ENCODE peak calls at places on chromosomes 12 and 14, in ten cellular contexts. C is endothelial cell; B is BJ; H is colonic mucosa; D is CD8-positive, alpha-beta T cell; Z is epithelial cell of esophagus; G is body of pancreas; U is WTC11; E is glutamatergic neuron; V is AG10803. Q is an unnamed sample.

GRCh38 chr12:2319747-2320146 is 267.0 kb downstream of the CACNA1C start:
- DNase-seq in Z (no peak), V (peak), D (no peak), C (no peak), B (no peak), G (no peak), E (no peak), U (no peak), H (no peak), Q (peak)

GRCh38 chr12:46549527-46550265 is 177.1 kb upstream of the SLC38A2 start:
- DNase-seq in V (peak), D (no peak), B (no peak), U (no peak), Z (peak), E (no peak), H (no peak), G (no peak), C (no peak), Q (peak)

GRCh38 chr12:101459642-101460346 is 15.3 kb upstream of the SPIC start:
- DNase-seq in V (peak), D (no peak), U (no peak), B (peak), Z (peak), C (no peak), G (peak), H (peak), E (no peak), Q (no peak)

GRCh38 chr14:60278350-60278749 is 29.3 kb downstream of the PPM1A start:
- DNase-seq in B (no peak), H (no peak), G (no peak), U (no peak), Z (no peak), E (no peak), V (no peak), D (no peak), C (no peak), Q (no peak)

GRCh38 chr12:116313194-116313910 is 35.9 kb upstream of the MED13L start:
- DNase-seq in C (no peak), D (no peak), V (no peak), U (no peak), E (no peak), B (no peak), G (no peak), Z (no peak), H (no peak), Q (no peak)

GRCh38 chr14:28763914-28764848 is 2.4 kb upstream of the FOXG1 start:
- DNase-seq in G (no peak), B (no peak), H (no peak), U (no peak), Z (no peak), C (no peak), E (no peak), D (no peak), V (no peak), Q (peak)

GRCh38 chr12:130706885-130707570 is 9.1 kb downstream of the RIMBP2 start:
- DNase-seq in C (no peak), Z (no peak), G (no peak), H (no peak), D (no peak), V (no peak), B (no peak), E (no peak), U (no peak), Q (no peak)

GRCh38 chr14:94787092-94787491 is 17.2 kb upstream of the GSC start:
- DNase-seq in Z (no peak), E (peak), D (no peak), V (no peak), C (no peak), U (no peak), B (no peak), G (no peak), H (no peak), Q (no peak)

GRCh38 chr14:60981626-60982455 is 796 bp downstream of the SLC38A6 start:
- DNase-seq in V (peak), Z (peak), B (peak), G (no peak), D (no peak), H (no peak), E (no peak), U (no peak), C (no peak), Q (peak)

GRCh38 chr12:89160716-89161123 is 191.6 kb downstream of the DUSP6 start:
- DNase-seq in B (peak), H (peak), D (no peak), C (no peak), E (no peak), G (peak), U (no peak), Z (peak), V (peak), Q (peak)

GRCh38 chr12:51238037-51238509 is 553 bp upstream of the DAZAP2 start:
- DNase-seq in H (no peak), D (no peak), E (no peak), U (no peak), G (peak), C (no peak), B (no peak), Z (peak), V (no peak), Q (no peak)

GRCh38 chr12:47033081-47033480 is 46.3 kb upstream of the PCED1B start:
- DNase-seq in D (no peak), U (peak), E (no peak), Z (peak), G (peak), H (no peak), V (peak), C (no peak), B (no peak), Q (no peak)

GRCh38 chr12:105142259-105142658 is 34.7 kb downstream of the WASHC4 start:
- DNase-seq in V (no peak), G (no peak), U (no peak), B (no peak), Z (no peak), D (no peak), E (no peak), C (no peak), H (no peak), Q (no peak)

GRCh38 chr14:70567791-70568190 is 32.7 kb downstream of the MED6 start:
- DNase-seq in V (peak), E (peak), C (peak), G (no peak), B (no peak), D (no peak), H (peak), U (peak), Z (peak), Q (peak)

GRCh38 chr14:77041837-77042557 is 13.5 kb upstream of the IRF2BPL start:
- DNase-seq in E (no peak), G (peak), U (no peak), C (no peak), H (no peak), B (peak), V (peak), D (no peak), Z (peak), Q (peak)

GRCh38 chr14:64705406-64706118 is 1.3 kb downstream of the PLEKHG3 start:
- DNase-seq in C (no peak), H (peak), G (peak), U (no peak), D (no peak), E (peak), B (no peak), V (peak), Z (no peak), Q (no peak)

GRCh38 chr12:54159140-54159539 is 29.6 kb downstream of the SMUG1 start:
- DNase-seq in U (peak), V (no peak), H (peak), C (peak), D (no peak), Z (peak), E (peak), B (no peak), G (peak), Q (no peak)

GRCh38 chr14:71399057-71399487 is 491.8 kb downstream of the PCNX1 start:
- DNase-seq in U (no peak), G (no peak), V (no peak), B (no peak), C (no peak), Z (no peak), E (no peak), H (no peak), D (no peak), Q (no peak)

GRCh38 chr12:57590536-57590891 is 478 bp upstream of the PIP4K2C start:
- DNase-seq in Z (no peak), D (no peak), B (no peak), E (no peak), H (no peak), C (no peak), V (no peak), G (no peak), U (no peak), Q (no peak)

GRCh38 chr12:45122776-45123380 is 72.0 kb upstream of the DBX2 start:
- DNase-seq in G (no peak), B (no peak), D (no peak), E (no peak), Z (peak), U (peak), H (no peak), C (peak), V (peak), Q (peak)

GRCh38 chr12:31003861-31004640 is 69.6 kb upstream of the DDX11 start:
- DNase-seq in C (no peak), E (no peak), V (no peak), U (peak), D (no peak), H (no peak), Z (no peak), G (peak), B (no peak), Q (no peak)

GRCh38 chr14:104980601-104981531 is 2.7 kb upstream of the AHNAK2 start:
- DNase-seq in E (no peak), U (peak), Z (no peak), B (no peak), D (no peak), H (peak), G (no peak), C (no peak), V (no peak), Q (no peak)

DNA sequence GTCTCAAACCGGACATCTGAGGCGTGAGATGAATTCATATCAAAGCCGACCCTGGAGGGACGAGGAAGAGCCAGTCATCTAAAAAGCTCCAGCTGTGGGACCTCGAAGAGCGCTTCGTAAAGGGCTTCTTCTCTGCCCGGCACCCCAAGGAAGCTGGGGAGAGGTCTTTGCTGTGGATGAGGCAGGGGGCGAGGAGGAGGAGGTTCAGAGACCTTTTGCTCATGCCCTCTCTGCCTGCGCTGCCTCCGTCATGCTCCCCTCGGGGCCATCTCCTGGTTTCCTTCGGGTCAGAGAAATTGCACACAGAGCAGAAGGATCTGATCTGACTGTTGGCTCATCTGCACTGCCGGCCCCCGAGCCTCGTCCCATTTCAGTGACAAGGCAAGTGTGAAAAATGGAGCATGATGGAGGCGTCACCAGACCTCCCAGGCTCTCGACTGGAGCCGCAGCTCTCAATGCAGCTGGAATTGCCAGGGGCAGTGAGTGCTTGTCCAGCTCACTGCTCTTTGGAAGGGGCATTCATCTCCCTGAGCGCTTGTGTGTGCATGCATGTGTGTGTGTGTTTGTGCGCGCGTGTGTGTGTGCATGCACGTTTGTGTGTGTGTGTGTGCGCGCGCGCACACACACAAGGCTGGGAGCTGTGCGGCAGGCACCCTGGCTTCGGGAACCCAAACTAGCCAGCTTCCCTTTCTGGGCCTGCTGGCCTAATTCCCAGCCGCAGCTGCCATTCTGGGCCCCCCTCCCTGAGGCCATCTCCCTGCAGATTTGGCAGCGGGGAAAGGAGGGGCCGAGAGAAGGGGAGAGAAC is 9.2 kb downstream of the CABP1 start:
- DNase-seq in D (no peak), H (no peak), E (peak), U (peak), Z (no peak), G (no peak), C (no peak), V (no peak), B (no peak), Q (no peak)
- TF ChIP-seq CTCF in D (peak), H (peak), E (peak), U (no peak), Z (no peak), G (no peak), C (peak), V (no peak), B (no peak), Q (no peak)

DNA sequence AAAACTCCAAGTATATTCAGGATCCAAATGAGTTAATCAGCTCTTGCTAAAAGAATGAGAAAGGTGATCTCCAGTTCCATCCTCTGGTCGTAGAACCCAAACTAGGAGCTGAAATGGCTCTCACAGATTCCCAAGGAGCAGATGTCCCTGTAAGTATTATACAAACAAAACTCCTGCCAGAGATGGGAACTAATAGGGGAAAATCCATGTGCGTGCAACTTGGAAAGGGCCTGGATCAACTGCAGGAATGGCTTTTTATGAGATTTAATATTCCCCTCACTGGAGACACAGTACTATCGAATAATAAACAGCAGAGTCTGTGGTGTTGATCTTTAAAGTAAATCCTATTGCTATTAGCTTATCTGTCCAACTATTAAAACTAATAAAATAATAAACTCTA is 309.2 kb upstream of the TBX3 start:
- DNase-seq in U (no peak), V (no peak), D (no peak), H (no peak), Z (no peak), E (no peak), G (no peak), C (no peak), B (peak), Q (no peak)
- TF ChIP-seq CTCF in U (no peak), V (no peak), D (no peak), H (no peak), Z (no peak), E (no peak), G (no peak), C (no peak), B (no peak), Q (no peak)

DNA sequence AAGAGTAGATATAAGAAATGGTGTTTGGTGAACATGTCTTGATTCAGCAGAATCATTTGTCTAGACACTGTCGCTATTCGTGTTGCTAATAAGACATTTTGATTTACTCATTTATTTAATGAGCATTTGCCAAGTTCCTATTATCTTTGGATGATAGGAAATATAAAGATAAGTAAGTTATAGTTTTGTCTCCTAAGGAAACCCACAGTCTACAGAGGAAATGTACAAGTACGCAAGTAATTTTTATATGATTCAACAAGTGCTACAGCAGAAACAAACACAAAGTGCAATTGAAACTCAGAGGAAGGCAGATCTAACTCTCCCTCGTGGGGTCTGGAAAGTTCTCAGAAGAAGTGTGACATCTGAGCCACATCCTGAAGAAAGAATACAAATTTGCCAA is 132.9 kb upstream of the FSCB start:
- DNase-seq in B (no peak), V (no peak), C (no peak), Z (no peak), G (no peak), E (no peak), H (no peak), U (no peak), D (no peak), Q (no peak)
- TF ChIP-seq CTCF in B (no peak), V (no peak), C (no peak), Z (no peak), G (no peak), E (no peak), H (no peak), U (no peak), D (no peak), Q (no peak)

DNA sequence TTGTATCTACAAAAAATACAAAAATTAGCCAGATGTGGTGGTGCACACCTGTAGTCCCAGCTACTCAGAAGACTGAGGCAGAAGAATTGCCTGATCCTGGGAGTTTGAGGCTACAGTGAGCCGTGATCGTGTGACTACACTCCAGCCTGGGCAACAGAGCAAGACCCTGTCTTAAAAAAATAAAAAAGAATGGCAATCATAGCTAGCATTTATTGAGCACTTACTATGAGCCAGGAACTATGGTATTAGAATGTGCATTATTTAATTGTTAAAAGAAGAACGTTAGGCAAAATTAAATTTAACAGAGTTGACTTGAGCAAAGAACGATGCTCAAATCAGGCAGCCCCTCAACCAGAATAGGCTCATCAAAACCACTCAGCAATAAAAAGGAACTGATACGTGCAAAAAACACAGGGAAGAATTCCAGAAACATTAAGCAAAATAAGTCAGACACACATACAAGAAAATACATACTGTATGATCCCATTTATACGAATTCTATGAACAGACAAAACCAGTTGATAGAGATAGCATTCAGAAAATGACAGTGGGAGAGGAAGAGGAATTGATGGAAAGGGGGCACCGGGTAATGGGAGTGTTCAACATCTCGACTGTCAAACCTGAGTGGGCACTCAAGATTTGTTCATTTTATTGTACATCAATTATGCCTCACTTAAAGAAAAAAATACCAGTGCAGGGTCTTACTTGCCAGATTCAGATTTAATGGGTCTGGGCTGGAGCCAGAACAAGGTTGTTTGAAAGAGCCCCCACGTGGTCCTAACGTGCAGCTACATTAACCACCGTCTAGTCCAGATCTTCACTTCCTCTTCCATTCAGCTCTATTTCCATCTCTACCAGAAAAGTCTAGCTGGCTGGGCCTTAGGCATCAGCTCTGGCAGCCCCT is 8.0 kb downstream of the SCNN1A start:
- DNase-seq in C (no peak), E (no peak), U (no peak), Z (no peak), V (no peak), D (peak), B (no peak), G (no peak), H (peak), Q (no peak)
- TF ChIP-seq CTCF in C (no peak), E (no peak), U (no peak), Z (peak), V (peak), D (no peak), B (peak), G (peak), H (no peak), Q (peak)

GRCh38 chr12:111174283-111175108 is 194.4 kb downstream of the PHETA1 start:
- DNase-seq in H (no peak), C (no peak), U (peak), D (no peak), V (no peak), E (no peak), Z (peak), G (no peak), B (no peak), Q (no peak)
- TF ChIP-seq CTCF in H (no peak), C (no peak), U (no peak), D (no peak), V (peak), E (no peak), Z (peak), G (peak), B (no peak), Q (no peak)

GRCh38 chr12:6845395-6845794 is 4.7 kb downstream of the GNB3 start:
- DNase-seq in Z (no peak), E (no peak), G (no peak), D (no peak), U (no peak), C (no peak), B (no peak), V (no peak), H (no peak), Q (no peak)

GRCh38 chr12:6841139-6841515 is 402 bp downstream of the GNB3 start:
- DNase-seq in E (no peak), D (no peak), C (no peak), U (no peak), H (no peak), G (no peak), Z (no peak), B (no peak), V (no peak), Q (no peak)

GRCh38 chr12:6840428-6841138 is at the start of gene GNB3:
- DNase-seq in D (no peak), E (peak), V (no peak), G (no peak), B (no peak), C (no peak), H (no peak), U (no peak), Z (no peak), Q (no peak)

GRCh38 chr12:6842075-6842474 is 1.4 kb downstream of the GNB3 start:
- DNase-seq in G (no peak), Z (no peak), H (no peak), V (no peak), C (no peak), B (no peak), D (no peak), U (no peak), E (no peak), Q (no peak)

GRCh38 chr12:6843118-6843902 is 2.6 kb downstream of the GNB3 start:
- DNase-seq in G (no peak), B (no peak), D (no peak), U (peak), V (no peak), Z (no peak), C (peak), H (no peak), E (no peak), Q (no peak)
- TF ChIP-seq CTCF in G (no peak), B (no peak), D (no peak), U (no peak), V (no peak), Z (no peak), C (peak), H (no peak), E (no peak), Q (no peak)

DNA sequence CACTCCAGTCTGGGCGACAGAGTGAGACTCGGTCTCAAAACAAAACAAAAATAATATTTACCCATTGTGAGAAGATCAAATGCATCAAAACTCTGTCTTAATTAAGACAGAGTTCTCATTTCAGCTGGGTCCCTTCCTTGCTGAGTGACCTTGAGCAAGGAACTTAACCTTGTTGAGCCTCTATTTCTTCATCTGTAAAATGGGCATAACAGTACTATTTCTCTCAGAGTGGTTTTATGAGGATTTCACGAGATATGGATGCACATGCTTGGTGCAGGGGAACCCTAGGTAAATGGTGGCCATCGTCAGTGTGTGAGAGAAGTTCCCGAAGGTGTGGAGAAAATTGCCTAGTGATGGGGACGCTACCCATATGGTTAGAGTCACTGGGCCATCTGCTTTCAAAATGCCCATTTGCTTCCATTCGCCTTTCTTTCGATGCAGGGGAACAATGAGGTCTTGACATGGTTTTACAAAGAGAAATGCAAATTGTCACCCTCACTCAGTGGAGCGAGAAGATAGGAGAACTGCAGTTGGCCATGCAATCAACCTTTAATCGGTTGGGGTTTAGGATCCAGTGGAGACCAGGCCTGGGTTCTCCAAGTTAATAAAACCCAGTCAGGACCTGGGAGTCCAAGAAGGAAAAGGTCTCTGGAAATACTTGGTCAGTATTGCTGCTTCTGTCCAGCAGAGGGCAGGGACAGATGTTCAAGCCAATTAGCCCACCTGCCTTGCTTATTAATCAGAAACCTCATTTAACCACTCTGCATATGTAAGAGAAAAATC is 37.1 kb downstream of the CFAP251 start:
- DNase-seq in V (peak), H (no peak), D (no peak), U (no peak), B (no peak), Z (peak), C (no peak), E (no peak), G (no peak), Q (peak)
- TF ChIP-seq CTCF in V (peak), H (peak), D (no peak), U (no peak), B (peak), Z (peak), C (peak), E (peak), G (peak), Q (peak)

GRCh38 chr14:69288001-69288771 is 28.2 kb downstream of the GALNT16 start:
- DNase-seq in U (no peak), D (no peak), B (peak), G (peak), C (peak), Z (no peak), E (no peak), V (peak), H (peak), Q (peak)
- TF ChIP-seq CTCF in U (no peak), D (no peak), B (peak), G (peak), C (no peak), Z (peak), E (peak), V (peak), H (no peak), Q (peak)

Q was measured in astrocyte of the spinal cord.